ENCODE peak calls at places on chromosomes 11 and 22, in five cellular contexts. One of them, this sample, is unnamed.

GRCh38 chr11:45590743-45591142 is 74.7 kb downstream of the CHST1 start:
- DNase-seq in AG04450: no peak
- DNase-seq in EL: peak
- DNase-seq in AG09319: no peak
- DNase-seq in astrocyte of the spinal cord: peak
- DNase-seq in this sample: no peak

GRCh38 chr22:29539105-29539504 is 14.5 kb downstream of the THOC5 start:
- DNase-seq in AG04450: no peak
- DNase-seq in EL: no peak
- DNase-seq in AG09319: no peak
- DNase-seq in astrocyte of the spinal cord: no peak
- DNase-seq in this sample: no peak

GRCh38 chr22:46798366-46799057 is 36.1 kb downstream of the TBC1D22A start:
- DNase-seq in AG04450: peak
- DNase-seq in EL: peak
- DNase-seq in AG09319: no peak
- DNase-seq in astrocyte of the spinal cord: peak
- DNase-seq in this sample: no peak

GRCh38 chr22:28894320-28894719 is 10.9 kb downstream of the ZNRF3 start:
- DNase-seq in AG04450: no peak
- DNase-seq in EL: no peak
- DNase-seq in AG09319: no peak
- DNase-seq in astrocyte of the spinal cord: no peak
- DNase-seq in this sample: no peak

GRCh38 chr22:37747090-37747714 is 50.4 kb downstream of the TRIOBP start:
- DNase-seq in AG04450: no peak
- DNase-seq in EL: peak
- DNase-seq in AG09319: no peak
- DNase-seq in astrocyte of the spinal cord: peak
- DNase-seq in this sample: no peak

GRCh38 chr11:337711-338110 is 17.1 kb upstream of the IFITM3 start:
- DNase-seq in AG04450: no peak
- DNase-seq in EL: no peak
- DNase-seq in AG09319: no peak
- DNase-seq in astrocyte of the spinal cord: no peak
- DNase-seq in this sample: no peak

GRCh38 chr22:42307806-42308563 is 37.5 kb upstream of the TCF20 start:
- DNase-seq in AG04450: no peak
- DNase-seq in EL: no peak
- DNase-seq in AG09319: no peak
- DNase-seq in astrocyte of the spinal cord: no peak
- DNase-seq in this sample: no peak

GRCh38 chr11:92482502-92482901 is 257.9 kb downstream of the FAT3 start:
- DNase-seq in AG04450: no peak
- DNase-seq in EL: no peak
- DNase-seq in AG09319: no peak
- DNase-seq in astrocyte of the spinal cord: no peak
- DNase-seq in this sample: no peak

GRCh38 chr22:27435839-27436581 is 365.5 kb downstream of the MN1 start:
- DNase-seq in AG04450: peak
- DNase-seq in EL: peak
- DNase-seq in AG09319: peak
- DNase-seq in astrocyte of the spinal cord: peak
- DNase-seq in this sample: no peak

GRCh38 chr11:66616379-66617147 is at the start of gene RBM14:
- DNase-seq in AG04450: peak
- DNase-seq in EL: peak
- DNase-seq in AG09319: peak
- DNase-seq in astrocyte of the spinal cord: peak
- DNase-seq in this sample: peak

GRCh38 chr11:92854952-92855351 is 114.5 kb upstream of the MTNR1B start:
- DNase-seq in AG04450: no peak
- DNase-seq in EL: no peak
- DNase-seq in AG09319: no peak
- DNase-seq in astrocyte of the spinal cord: no peak
- DNase-seq in this sample: no peak